ENCODE peak calls at places on chromosomes 13 and 19, in seven cellular contexts. L is Caco-2, D is endothelial cell of umbilical vein, Z is fibroblast of lung, P is pancreas, J is trophoblast cell, U is Karpas-422. H is an unnamed sample. For H3K9me3, the result is how much of the 10 kb centered on the place peaks cover.

GRCh38 chr13:57739791-57740190 is 108.2 kb downstream of the PCDH17 start:
- DNase-seq in U (no peak), P (no peak), J (no peak), L (no peak), Z (peak), D (no peak), H (no peak)

GRCh38 chr19:2476451-2477140 is 669 bp downstream of the GADD45B start:
- DNase-seq in P (peak), U (peak), L (no peak), J (peak), Z (no peak), D (peak), H (peak)

GRCh38 chr13:41465965-41466364 is 8.6 kb downstream of the RGCC start:
- DNase-seq in Z (no peak), L (no peak), D (no peak), P (no peak), U (no peak), J (no peak), H (no peak)

GRCh38 chr19:35265126-35265995 is 3.4 kb upstream of the USF2 start:
- DNase-seq in D (no peak), U (peak), L (no peak), Z (no peak), J (no peak), P (peak), H (no peak)

GRCh38 chr19:17677002-17677401 is 11.2 kb downstream of the UNC13A start:
- DNase-seq in U (peak), P (no peak), J (no peak), L (no peak), D (no peak), Z (no peak), H (no peak)

GRCh38 chr13:111526922-111527321 is 206.5 kb downstream of the TEX29 start:
- DNase-seq in P (no peak), U (no peak), J (no peak), Z (no peak), D (no peak), L (no peak), H (no peak)

GRCh38 chr19:48371367-48371766 is 7.2 kb downstream of the SYNGR4 start:
- DNase-seq in L (no peak), J (no peak), D (no peak), Z (no peak), U (no peak), P (no peak), H (no peak)

GRCh38 chr13:78631077-78631476 is 27.7 kb upstream of the POU4F1 start:
- DNase-seq in Z (no peak), D (no peak), U (no peak), J (no peak), P (no peak), L (no peak), H (no peak)

GRCh38 chr13:80040219-80040976 is 300.5 kb downstream of the SPRY2 start:
- DNase-seq in D (peak), Z (peak), J (no peak), P (no peak), L (peak), U (no peak), H (no peak)

GRCh38 chr19:6113616-6114188 is 3.4 kb upstream of the RFX2 start:
- DNase-seq in P (no peak), U (no peak), L (no peak), J (no peak), Z (no peak), D (no peak), H (no peak)

GRCh38 chr19:54804101-54804500 is 691 bp downstream of the KIR2DL4 start:
- DNase-seq in L (no peak), U (no peak), J (no peak), D (no peak), P (no peak), Z (no peak), H (no peak)
- H3K9me3 ChIP-seq in L (under half), U (under half), J (under half), D (under half), P (under half), Z (under half), H (under half)

GRCh38 chr19:58209577-58209976 is 19.1 kb upstream of the ZNF544 start:
- DNase-seq in J (no peak), U (no peak), L (no peak), P (no peak), Z (no peak), D (no peak), H (no peak)

GRCh38 chr19:58203814-58204475 is 21.1 kb downstream of the ZNF274 start:
- DNase-seq in L (no peak), P (no peak), U (no peak), J (peak), Z (peak), D (no peak), H (no peak)

DNA sequence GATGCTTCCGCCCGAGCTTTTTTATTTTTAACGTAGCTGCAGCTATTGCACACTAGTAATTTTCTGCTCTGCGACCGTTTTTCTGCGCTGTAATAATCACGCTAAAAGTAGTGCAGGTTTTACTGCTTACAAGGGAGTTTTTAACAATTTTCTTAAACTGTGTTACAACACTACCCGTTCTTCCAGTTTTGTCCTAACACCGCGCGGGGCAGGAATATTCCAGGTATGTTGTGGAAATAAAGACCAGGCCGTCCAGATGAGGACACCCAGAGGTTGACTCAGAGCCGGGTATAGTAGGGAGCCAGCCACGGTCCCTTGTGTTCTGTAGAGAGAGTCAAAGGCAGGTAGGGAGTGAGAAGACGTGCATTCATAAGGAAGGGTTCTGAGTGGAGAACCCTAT is 21.7 kb downstream of the ZNF274 start:
- DNase-seq in U (no peak), D (no peak), L (no peak), Z (no peak), J (peak), P (no peak), H (no peak)
- H3K9me3 ChIP-seq in U (half or more), D (under half), L (half or more), Z (under half), J (half or more), P (under half), H (half or more)

GRCh38 chr19:15616627-15617270 is 1.7 kb downstream of the CYP4F8 start:
- DNase-seq in L (no peak), D (no peak), U (no peak), Z (no peak), P (no peak), J (no peak), H (no peak)
- H3K9me3 ChIP-seq in L (under half), D (under half), U (under half), Z (under half), P (under half), J (half or more), H (under half)

DNA sequence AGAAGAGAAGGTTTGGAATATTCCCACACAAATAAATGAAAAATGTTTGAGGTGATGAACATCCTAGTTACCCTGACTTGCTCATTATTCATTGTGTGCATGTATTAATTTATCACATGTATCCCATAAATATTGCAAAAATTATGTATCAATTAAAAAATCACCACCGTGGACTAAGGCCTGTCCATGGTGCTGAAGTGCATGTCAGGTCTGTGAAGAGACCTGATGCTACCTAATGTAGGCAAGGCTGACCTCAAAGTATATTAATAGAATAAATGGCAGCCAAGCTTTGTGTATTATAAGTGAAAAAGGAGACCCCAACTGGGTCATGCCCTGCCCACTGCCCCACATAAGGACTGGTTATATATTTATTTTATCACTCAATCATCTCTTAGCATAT is 34.4 kb upstream of the ZNF835 start:
- DNase-seq in D (no peak), J (no peak), Z (no peak), U (peak), P (no peak), L (no peak), H (no peak)
- H3K9me3 ChIP-seq in D (under half), J (under half), Z (under half), U (under half), P (under half), L (under half), H (under half)

GRCh38 chr19:58217069-58217481 is 11.6 kb upstream of the ZNF544 start:
- DNase-seq in U (no peak), D (no peak), J (no peak), L (no peak), P (no peak), Z (no peak), H (no peak)
- H3K9me3 ChIP-seq in U (half or more), D (under half), J (under half), L (half or more), P (under half), Z (under half), H (under half)